ENCODE peak calls at places on chromosome 17, in eight cellular contexts. H, D, L, U, J, R, V and Y are unnamed samples.

GRCh38 chr17:45332505-45332904 is 15.7 kb upstream of the MAP3K14 start:
- DNase-seq in H (no peak), D (no peak), L (no peak), U (no peak), J (no peak), R (no peak), V (no peak), Y (no peak)

GRCh38 chr17:7886227-7887037 is 2.2 kb upstream of the CHD3 start:
- DNase-seq in H (peak; percentile 66), D (no peak), L (no peak), U (peak; percentile 54), J (peak; percentile 63), R (no peak), V (no peak), Y (no peak)

GRCh38 chr17:64947146-64947545 is 27.9 kb upstream of the LRRC37A3 start:
- DNase-seq in H (no peak), D (no peak), L (no peak), U (no peak), J (no peak), R (no peak), V (no peak), Y (no peak)

GRCh38 chr17:67718325-67718941 is 697 bp downstream of the NOL11 start:
- DNase-seq in H (no peak), D (peak; percentile 38), L (no peak), U (no peak), J (no peak), R (no peak), V (no peak), Y (no peak)

GRCh38 chr17:63826468-63827001 is 696 bp upstream of the PSMC5 start:
- DNase-seq in H (no peak), D (peak; percentile 31), L (no peak), U (no peak), J (no peak), R (no peak), V (no peak), Y (no peak)

GRCh38 chr17:1730345-1731193 is 6.1 kb downstream of the WDR81 start:
- DNase-seq in H (peak; percentile 85), D (peak; percentile 98), L (no peak), U (peak; percentile 61), J (no peak), R (peak; percentile 76), V (no peak), Y (peak; percentile 73)

GRCh38 chr17:4706121-4706520 is 2.2 kb upstream of the PELP1 start:
- DNase-seq in H (no peak), D (peak; percentile 63), L (no peak), U (no peak), J (no peak), R (no peak), V (no peak), Y (no peak)

GRCh38 chr17:13587487-13588338 is 14.0 kb downstream of the HS3ST3A1 start:
- DNase-seq in H (no peak), D (peak; percentile 53), L (no peak), U (no peak), J (no peak), R (no peak), V (no peak), Y (no peak)

GRCh38 chr17:80117491-80118401 is 16.4 kb downstream of the GAA start:
- DNase-seq in H (no peak), D (no peak), L (no peak), U (no peak), J (no peak), R (no peak), V (no peak), Y (no peak)

GRCh38 chr17:282912-283882 is 69.4 kb downstream of the RPH3AL start:
- DNase-seq in H (peak; percentile 22), D (no peak), L (no peak), U (no peak), J (no peak), R (no peak), V (no peak), Y (no peak)

GRCh38 chr17:56231693-56232092 is 78.4 kb downstream of the ANKFN1 start:
- DNase-seq in H (no peak), D (peak; percentile 16), L (no peak), U (no peak), J (no peak), R (no peak), V (no peak), Y (no peak)
- TF ChIP-seq CTCF in H (no peak), D (peak; percentile 26), L (no peak), U (no peak), J (no peak), R (no peak), V (peak; percentile 20), Y (no peak)

DNA sequence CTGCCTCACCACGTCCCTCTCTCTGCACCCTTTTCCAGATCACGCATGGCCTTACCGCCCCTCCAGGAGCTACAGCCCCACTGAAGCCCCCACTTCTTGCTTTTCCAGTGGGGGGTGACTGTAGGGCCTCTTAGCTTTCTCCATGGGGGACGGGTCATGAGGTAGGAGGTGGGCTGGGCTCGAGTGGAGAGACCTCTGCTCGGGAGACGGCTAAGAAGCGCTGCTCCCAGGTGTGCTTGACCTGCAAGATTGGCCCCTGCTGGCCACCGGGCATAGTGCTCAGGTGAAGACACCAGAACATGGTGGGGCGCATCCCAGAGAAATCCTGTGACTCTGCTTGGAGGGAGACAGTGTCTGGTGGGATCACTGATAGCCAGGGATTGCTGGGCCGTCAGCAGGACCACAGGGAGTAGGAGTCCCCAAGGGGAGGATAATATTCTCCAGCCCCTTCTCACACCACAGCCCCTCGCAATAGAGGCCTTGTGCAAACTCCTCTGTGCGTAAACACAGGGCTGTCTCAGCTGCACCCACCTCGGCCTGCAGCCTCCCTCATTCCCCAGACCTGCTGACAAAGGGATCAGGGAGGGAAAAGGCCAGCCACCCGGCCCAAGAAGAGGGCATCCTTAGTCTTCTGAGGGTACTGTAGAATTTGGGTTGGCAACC is 8.9 kb upstream of the GALK1 start:
- DNase-seq in H (peak; percentile 56), D (no peak), L (no peak), U (no peak), J (no peak), R (no peak), V (no peak), Y (no peak)
- TF ChIP-seq CTCF in H (no peak), D (no peak), L (no peak), U (no peak), J (no peak), R (no peak), V (peak; percentile 45), Y (peak; percentile 12)

GRCh38 chr17:44105483-44105882 is 18.0 kb downstream of the HDAC5 start:
- DNase-seq in H (no peak), D (no peak), L (no peak), U (no peak), J (no peak), R (no peak), V (no peak), Y (no peak)
- TF ChIP-seq CTCF in H (no peak), D (no peak), L (no peak), U (no peak), J (no peak), R (no peak), V (no peak), Y (no peak)

GRCh38 chr17:9976283-9977009 is 71.4 kb upstream of the RCVRN start:
- DNase-seq in H (no peak), D (no peak), L (no peak), U (no peak), J (no peak), R (no peak), V (no peak), Y (no peak)

GRCh38 chr17:9971991-9972390 is 66.9 kb upstream of the RCVRN start:
- DNase-seq in H (peak; percentile 69), D (peak; percentile 33), L (no peak), U (peak; percentile 35), J (no peak), R (no peak), V (no peak), Y (peak; percentile 76)

GRCh38 chr17:9977175-9977574 is 72.1 kb upstream of the RCVRN start:
- DNase-seq in H (no peak), D (no peak), L (no peak), U (no peak), J (no peak), R (no peak), V (no peak), Y (no peak)

GRCh38 chr17:9974460-9975381 is 69.7 kb upstream of the RCVRN start:
- DNase-seq in H (no peak), D (no peak), L (no peak), U (no peak), J (no peak), R (no peak), V (no peak), Y (no peak)

DNA sequence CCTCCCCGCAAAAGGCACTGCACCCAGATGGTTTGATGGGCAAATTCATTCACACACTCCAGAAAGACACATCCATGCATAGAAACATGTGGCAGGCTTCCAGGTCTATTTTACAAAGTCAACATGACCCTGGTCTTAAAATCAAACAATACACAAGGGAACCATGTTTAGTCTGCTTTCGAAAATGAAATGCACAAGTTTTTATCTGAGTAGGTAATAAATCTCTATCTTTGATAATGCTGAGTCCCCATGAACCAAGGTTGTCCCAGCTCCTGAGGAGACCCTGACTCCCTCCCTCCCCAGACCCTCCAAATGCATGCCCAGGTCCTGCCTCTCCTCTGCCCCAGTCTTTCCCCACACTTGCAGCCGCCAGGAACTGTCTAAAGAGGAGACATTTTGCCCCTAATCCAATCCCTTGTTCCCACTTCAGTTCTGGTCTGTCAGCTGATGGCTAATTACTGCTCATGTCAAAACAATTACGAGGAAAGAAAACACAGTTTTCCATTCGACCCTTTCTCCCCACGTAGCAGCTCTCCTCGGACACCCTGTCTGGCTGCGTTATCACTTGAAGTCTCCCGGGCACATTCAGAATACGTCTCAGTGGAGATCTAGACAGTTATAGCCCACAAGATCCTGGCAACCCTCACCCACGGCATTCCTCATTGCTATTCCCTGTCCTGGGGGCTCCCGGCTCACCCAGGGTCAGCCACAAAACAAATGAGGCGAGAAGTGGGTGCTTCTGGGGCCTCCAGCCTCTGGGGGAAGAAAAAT is 68.8 kb upstream of the RCVRN start:
- DNase-seq in H (no peak), D (no peak), L (no peak), U (no peak), J (no peak), R (no peak), V (no peak), Y (no peak)
- TF ChIP-seq CTCF in H (no peak), D (no peak), L (no peak), U (no peak), J (no peak), R (no peak), V (no peak), Y (no peak)

DNA sequence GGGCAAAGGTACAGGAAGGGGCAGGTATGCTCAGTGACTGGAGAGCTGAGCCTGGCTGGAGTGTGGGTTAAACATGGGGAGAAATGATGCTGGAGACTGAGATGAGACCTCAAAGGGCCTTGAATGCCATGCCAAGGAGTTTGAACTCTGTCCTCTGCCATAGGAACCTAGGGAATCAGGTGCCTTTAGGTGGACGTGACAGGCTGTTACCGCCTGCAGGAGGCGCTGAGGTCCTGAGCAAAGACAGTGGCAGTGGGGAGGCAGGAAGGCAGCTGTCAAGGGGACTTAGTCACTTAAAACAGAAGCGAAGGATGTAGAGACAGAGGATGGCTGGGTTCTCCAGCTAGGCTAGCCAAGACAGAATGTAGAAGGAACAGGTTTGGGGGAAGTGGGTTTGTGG is 9.1 kb downstream of the PSMB3 start:
- DNase-seq in H (no peak), D (peak; percentile 45), L (no peak), U (no peak), J (no peak), R (no peak), V (peak; percentile 34), Y (no peak)
- TF ChIP-seq CTCF in H (no peak), D (peak; percentile 42), L (peak; percentile 55), U (no peak), J (peak; percentile 17), R (no peak), V (peak; percentile 65), Y (peak; percentile 54)